ENCODE peak calls at places on chromosomes 3 and 15, in four cellular contexts. P is H1, N is K562, X is GM12878. V is an unnamed sample.
A peak's percentile ranks its signal among the peaks of the same experiment; 100 is the strongest.

GRCh38 chr15:38377547-38378161 is 76.3 kb upstream of the FAM98B start:
- DNase-seq in P (no peak), N (no peak), X (no peak), V (no peak)

GRCh38 chr15:39269352-39269751 is 311.5 kb upstream of the THBS1 start:
- DNase-seq in P (no peak), N (no peak), X (no peak), V (no peak)

GRCh38 chr3:66039590-66039887 is 821 bp upstream of the MAGI1 start:
- DNase-seq in P (no peak), N (peak; percentile 5), X (no peak), V (peak; percentile 74)

GRCh38 chr15:93057618-93058017 is 31.4 kb downstream of the RGMA start:
- DNase-seq in P (no peak), N (no peak), X (no peak), V (no peak)

GRCh38 chr3:95277614-95278013 is 1214.8 kb downstream of the NSUN3 start:
- DNase-seq in P (no peak), N (no peak), X (no peak), V (no peak)

GRCh38 chr3:184761976-184762375 is 50.0 kb upstream of the VPS8 start:
- DNase-seq in P (no peak), N (no peak), X (no peak), V (no peak)

GRCh38 chr3:50632450-50632849 is 15.5 kb downstream of the MAPKAPK3 start:
- DNase-seq in P (no peak), N (peak; percentile 27), X (no peak), V (no peak)

GRCh38 chr3:23804441-23805227 is 1.1 kb upstream of the UBE2E1 start:
- DNase-seq in P (no peak), N (no peak), X (no peak), V (no peak)

GRCh38 chr3:69239063-69239462 is 116.7 kb upstream of the LMOD3 start:
- DNase-seq in P (no peak), N (no peak), X (no peak), V (peak; percentile 50)

GRCh38 chr3:187104342-187104741 is 35.0 kb downstream of the RPL39L start:
- DNase-seq in P (no peak), N (no peak), X (no peak), V (no peak)

GRCh38 chr3:183473969-183474368 is 45.5 kb upstream of the MCF2L2 start:
- DNase-seq in P (no peak), N (no peak), X (no peak), V (no peak)

GRCh38 chr15:95269247-95270155 is 1038.1 kb downstream of the MCTP2 start:
- DNase-seq in P (no peak), N (no peak), X (no peak), V (no peak)

GRCh38 chr15:22229971-22230815 is 149.9 kb downstream of the OR4M2 start:
- DNase-seq in P (no peak), N (no peak), X (no peak), V (no peak)

GRCh38 chr15:89472785-89473256 is 23.6 kb downstream of the RHCG start:
- DNase-seq in P (peak; percentile 95), N (peak; percentile 76), X (no peak), V (peak; percentile 81)

GRCh38 chr3:181717505-181717904 is 5.8 kb downstream of the SOX2 start:
- DNase-seq in P (no peak), N (no peak), X (no peak), V (no peak)
- TF ChIP-seq EZH2 in P (no peak), N (no peak), X (no peak), V (no peak)

DNA sequence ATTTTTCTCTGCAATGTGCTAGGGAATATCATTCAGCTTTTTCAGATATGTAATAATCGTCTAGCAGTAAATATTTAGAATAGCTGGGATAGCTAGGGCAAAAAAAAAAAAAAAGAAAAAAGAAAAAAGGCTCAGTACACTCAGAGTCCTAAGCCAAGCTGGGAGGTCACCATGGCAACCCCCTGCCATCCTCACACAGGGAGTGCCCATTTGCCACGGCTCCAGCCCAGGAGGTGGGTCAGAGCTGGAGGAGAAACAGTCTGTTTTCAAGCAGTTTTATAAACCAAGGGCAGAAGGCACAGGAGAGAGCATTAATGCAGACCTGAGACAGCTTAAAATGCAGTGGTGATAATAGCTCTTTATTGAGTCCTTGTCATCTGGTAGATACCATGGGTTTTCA is 25.3 kb downstream of the PAQR5 start:
- DNase-seq in P (no peak), N (no peak), X (no peak), V (no peak)
- TF ChIP-seq CREB1 in P (no peak), N (no peak), X (no peak), V (no peak)

GRCh38 chr3:73298243-73299183 is 237.1 kb downstream of the EBLN2 start:
- DNase-seq in P (no peak), N (no peak), X (no peak), V (no peak)

GRCh38 chr3:73294532-73294931 is 233.1 kb downstream of the EBLN2 start:
- DNase-seq in P (no peak), N (no peak), X (no peak), V (peak; percentile 53)

GRCh38 chr3:73296258-73296635 is 234.8 kb downstream of the EBLN2 start:
- DNase-seq in P (no peak), N (no peak), X (no peak), V (no peak)

GRCh38 chr3:73295511-73296257 is 234.2 kb downstream of the EBLN2 start:
- DNase-seq in P (no peak), N (no peak), X (no peak), V (no peak)

GRCh38 chr3:73299184-73299691 is 237.8 kb downstream of the EBLN2 start:
- DNase-seq in P (no peak), N (no peak), X (no peak), V (no peak)
- H2AFZ ChIP-seq in P (no peak overlapping the region), N (no peak overlapping the region), X (no peak overlapping the region), V (no peak overlapping the region)

GRCh38 chr3:16521580-16521941 is 8.1 kb upstream of the RFTN1 start:
- DNase-seq in P (no peak), N (no peak), X (no peak), V (no peak)

GRCh38 chr3:16522820-16523219 is 9.3 kb upstream of the RFTN1 start:
- DNase-seq in P (no peak), N (no peak), X (no peak), V (no peak)

GRCh38 chr3:16523778-16524177 is 10.3 kb upstream of the RFTN1 start:
- DNase-seq in P (no peak), N (no peak), X (no peak), V (no peak)

GRCh38 chr3:16524196-16524595 is 10.7 kb upstream of the RFTN1 start:
- DNase-seq in P (no peak), N (no peak), X (no peak), V (no peak)

DNA sequence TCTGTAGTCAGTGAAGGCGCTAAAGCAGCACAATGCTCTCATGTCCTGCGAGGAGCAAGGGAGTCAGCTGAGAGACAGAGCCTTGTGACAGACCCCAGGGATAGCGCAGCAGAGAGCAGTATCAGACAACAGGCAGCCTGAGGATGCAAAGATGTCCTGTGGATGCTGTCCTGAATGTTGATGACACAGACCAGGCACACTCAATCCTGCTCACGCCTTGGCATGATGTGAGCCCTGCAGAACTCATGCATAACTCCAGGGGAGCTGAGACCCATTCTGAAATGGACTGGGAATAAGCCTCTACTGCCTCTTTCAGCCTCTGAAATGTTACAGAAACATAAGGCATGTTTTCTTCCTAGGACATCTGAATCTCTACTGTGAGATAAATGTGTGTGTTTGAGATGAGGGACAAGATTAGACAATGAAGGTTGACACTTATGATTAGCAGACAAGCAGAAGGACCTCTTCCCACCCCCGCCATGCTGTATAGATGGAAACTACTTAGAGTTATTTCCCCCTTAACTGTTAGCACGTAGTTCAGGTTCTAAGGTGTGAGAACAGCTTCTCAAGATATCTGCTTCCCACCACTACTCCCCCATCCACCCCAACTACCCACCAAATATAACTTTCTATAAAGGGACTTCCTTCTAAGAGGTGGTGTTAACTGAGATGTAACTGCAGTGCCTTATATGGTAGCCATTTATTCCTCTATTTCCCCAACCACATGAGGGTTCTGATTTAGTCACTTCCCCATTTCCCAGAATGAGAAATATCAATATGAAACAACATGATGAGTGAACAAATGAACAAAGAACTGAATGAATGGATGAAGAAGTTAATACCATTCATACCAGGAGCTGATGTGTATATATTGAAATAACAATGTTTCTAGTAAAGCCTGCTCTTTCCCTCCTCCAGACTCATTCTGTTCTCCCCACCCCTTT is 7.4 kb upstream of the RFTN1 start:
- DNase-seq in P (no peak), N (no peak), X (no peak), V (no peak)
- TF ChIP-seq EZH2 in P (no peak), N (no peak), X (no peak), V (no peak)

GRCh38 chr15:101017935-101018849 is 99.0 kb downstream of the LRRK1 start:
- DNase-seq in P (no peak), N (no peak), X (no peak), V (no peak)
- TF ChIP-seq CREB1 in P (no peak), N (no peak), X (no peak), V (no peak)

GRCh38 chr3:16554126-16554525 is 40.6 kb upstream of the RFTN1 start:
- DNase-seq in P (no peak), N (no peak), X (no peak), V (no peak)
- H2AFZ ChIP-seq in P (no peak overlapping the region), N (no peak overlapping the region), X (no peak overlapping the region), V (no peak overlapping the region)

V was measured in GM23338.